ENCODE peak calls at places on chromosome 17, in six cellular contexts. G, P, E, H, N and C are unnamed samples.

GRCh38 chr17:19724501-19725420 is 8.4 kb upstream of the SLC47A2 start:
- DNase-seq in G (no peak), P (no peak), E (peak; percentile 33), H (peak; percentile 78), N (no peak), C (no peak)

GRCh38 chr17:76385892-76386786 is 1.7 kb downstream of the SPHK1 start:
- DNase-seq in G (peak; percentile 48), P (no peak), E (peak; percentile 71), H (peak; percentile 70), N (peak; percentile 83), C (no peak)

GRCh38 chr17:57706761-57707160 is 38.3 kb downstream of the CCDC182 start:
- DNase-seq in G (no peak), P (no peak), E (no peak), H (no peak), N (no peak), C (no peak)

GRCh38 chr17:57906910-57907309 is 48.3 kb downstream of the CUEDC1 start:
- DNase-seq in G (peak; percentile 92), P (no peak), E (no peak), H (no peak), N (no peak), C (no peak)

GRCh38 chr17:80955673-80956306 is 35.9 kb upstream of the CHMP6 start:
- DNase-seq in G (no peak), P (no peak), E (no peak), H (no peak), N (no peak), C (no peak)

GRCh38 chr17:3485481-3486068 is 9.8 kb downstream of the ASPA start:
- DNase-seq in G (no peak), P (no peak), E (no peak), H (peak; percentile 55), N (no peak), C (no peak)

GRCh38 chr17:82399601-82400101 is 18.5 kb upstream of the HEXD start:
- DNase-seq in G (no peak), P (no peak), E (no peak), H (no peak), N (peak; percentile 63), C (no peak)

GRCh38 chr17:78589031-78589675 is 12.0 kb upstream of the DNAH17 start:
- DNase-seq in G (no peak), P (no peak), E (no peak), H (no peak), N (no peak), C (no peak)

GRCh38 chr17:33205552-33205951 is 87.5 kb downstream of the ASIC2 start:
- DNase-seq in G (no peak), P (no peak), E (no peak), H (no peak), N (no peak), C (no peak)

GRCh38 chr17:30549864-30550511 is 72.8 kb downstream of the GOSR1 start:
- DNase-seq in G (no peak), P (no peak), E (no peak), H (no peak), N (no peak), C (no peak)

GRCh38 chr17:45225051-45225700 is 3.5 kb downstream of the FMNL1 start:
- DNase-seq in G (no peak), P (no peak), E (no peak), H (no peak), N (no peak), C (no peak)

GRCh38 chr17:28613916-28614315 is at the start of gene RSKR:
- DNase-seq in G (peak; percentile 61), P (no peak), E (no peak), H (no peak), N (no peak), C (no peak)

GRCh38 chr17:82299452-82299851 is 18.0 kb downstream of the CD7 start:
- DNase-seq in G (no peak), P (no peak), E (peak; percentile 21), H (no peak), N (no peak), C (no peak)

GRCh38 chr17:75508122-75508719 is 7.1 kb downstream of the CASKIN2 start:
- DNase-seq in G (no peak), P (no peak), E (no peak), H (no peak), N (no peak), C (no peak)